ENCODE peak calls at places on chromosomes 11 and 22, in eight cellular contexts. T, Z, S, D, L, N, U and K are unnamed samples. For H3K4me1, the result is how much of the 10 kb centered on the place peaks cover.

GRCh38 chr22:27650572-27650971 is 151.0 kb downstream of the MN1 start:
- DNase-seq in T (no peak), Z (no peak), S (no peak), D (no peak), L (no peak), N (no peak), U (no peak), K (no peak)

GRCh38 chr11:82995754-82996398 is 75.8 kb downstream of the RAB30 start:
- DNase-seq in T (no peak), Z (no peak), S (no peak), D (no peak), L (no peak), N (peak), U (no peak), K (no peak)

GRCh38 chr11:43518407-43519165 is 159.9 kb downstream of the TTC17 start:
- DNase-seq in T (no peak), Z (no peak), S (no peak), D (no peak), L (no peak), N (no peak), U (no peak), K (no peak)

GRCh38 chr11:27497284-27497866 is 9.2 kb downstream of the LIN7C start:
- DNase-seq in T (no peak), Z (no peak), S (no peak), D (peak), L (no peak), N (peak), U (peak), K (no peak)

GRCh38 chr11:61141601-61142028 is 19.6 kb downstream of the VPS37C start:
- DNase-seq in T (no peak), Z (peak), S (no peak), D (no peak), L (peak), N (no peak), U (peak), K (peak)

GRCh38 chr22:40463017-40463631 is 92.7 kb downstream of the SGSM3 start:
- DNase-seq in T (no peak), Z (peak), S (no peak), D (no peak), L (no peak), N (no peak), U (no peak), K (no peak)

GRCh38 chr22:32801436-32802290 is at the start of gene TIMP3:
- DNase-seq in T (peak), Z (peak), S (no peak), D (peak), L (peak), N (peak), U (peak), K (peak)

GRCh38 chr11:113457784-113458183 is 17.4 kb downstream of the DRD2 start:
- DNase-seq in T (no peak), Z (peak), S (no peak), D (no peak), L (no peak), N (no peak), U (peak), K (no peak)

GRCh38 chr11:130189492-130190210 is 30.1 kb downstream of the ST14 start:
- DNase-seq in T (no peak), Z (peak), S (no peak), D (no peak), L (no peak), N (no peak), U (peak), K (no peak)

GRCh38 chr22:48663297-48663696 is 1164.4 kb downstream of the BRD1 start:
- DNase-seq in T (no peak), Z (no peak), S (no peak), D (no peak), L (no peak), N (no peak), U (peak), K (no peak)

GRCh38 chr11:8258771-8259170 is 4.9 kb downstream of the LMO1 start:
- DNase-seq in T (no peak), Z (no peak), S (no peak), D (no peak), L (no peak), N (peak), U (no peak), K (peak)

GRCh38 chr11:8913961-8914660 is 3.1 kb downstream of the AKIP1 start:
- DNase-seq in T (no peak), Z (peak), S (no peak), D (peak), L (no peak), N (peak), U (peak), K (no peak)

GRCh38 chr11:83676061-83676460 is 389.9 kb upstream of the CCDC90B start:
- DNase-seq in T (no peak), Z (no peak), S (no peak), D (no peak), L (no peak), N (no peak), U (no peak), K (no peak)

GRCh38 chr11:118849825-118850224 is 33.9 kb upstream of the CXCR5 start:
- DNase-seq in T (no peak), Z (no peak), S (no peak), D (no peak), L (no peak), N (no peak), U (no peak), K (no peak)

GRCh38 chr11:36213050-36213840 is 76.0 kb downstream of the COMMD9 start:
- DNase-seq in T (no peak), Z (no peak), S (no peak), D (no peak), L (no peak), N (no peak), U (no peak), K (no peak)

GRCh38 chr11:96167233-96167632 is 175.8 kb downstream of the MAML2 start:
- DNase-seq in T (no peak), Z (no peak), S (no peak), D (no peak), L (no peak), N (no peak), U (no peak), K (no peak)

GRCh38 chr22:48709453-48709852 is 1118.2 kb downstream of the BRD1 start:
- DNase-seq in T (peak), Z (no peak), S (no peak), D (no peak), L (no peak), N (no peak), U (no peak), K (no peak)

GRCh38 chr11:117992136-117992535 is 5.9 kb downstream of the IL10RA start:
- DNase-seq in T (no peak), Z (no peak), S (no peak), D (no peak), L (no peak), N (no peak), U (no peak), K (no peak)

GRCh38 chr11:130390071-130390758 is 38.2 kb downstream of the ADAMTS8 start:
- DNase-seq in T (no peak), Z (no peak), S (no peak), D (peak), L (no peak), N (peak), U (peak), K (no peak)

GRCh38 chr11:119028346-119029068 is 2.2 kb downstream of the SLC37A4 start:
- DNase-seq in T (no peak), Z (no peak), S (no peak), D (no peak), L (no peak), N (no peak), U (no peak), K (peak)

GRCh38 chr11:1744137-1744878 is 6.1 kb downstream of the IFITM10 start:
- DNase-seq in T (peak), Z (no peak), S (no peak), D (no peak), L (no peak), N (no peak), U (no peak), K (peak)

GRCh38 chr22:27597703-27598444 is 203.7 kb downstream of the MN1 start:
- DNase-seq in T (no peak), Z (no peak), S (no peak), D (no peak), L (no peak), N (peak), U (no peak), K (no peak)

GRCh38 chr22:37428649-37429586 is 1.6 kb upstream of the ELFN2 start:
- DNase-seq in T (peak), Z (peak), S (no peak), D (peak), L (peak), N (peak), U (peak), K (peak)

GRCh38 chr11:2076441-2076840 is 62.7 kb downstream of the IGF2 start:
- DNase-seq in T (no peak), Z (no peak), S (no peak), D (no peak), L (no peak), N (no peak), U (no peak), K (no peak)

GRCh38 chr11:122192634-122193245 is 76.7 kb upstream of the BLID start:
- DNase-seq in T (no peak), Z (no peak), S (no peak), D (no peak), L (no peak), N (peak), U (no peak), K (no peak)

GRCh38 chr22:17965538-17966402 is 58.6 kb downstream of the MICAL3 start:
- DNase-seq in T (no peak), Z (no peak), S (no peak), D (no peak), L (no peak), N (no peak), U (no peak), K (no peak)

GRCh38 chr11:1298695-1299492 is 10.5 kb downstream of the TOLLIP start:
- DNase-seq in T (peak), Z (peak), S (no peak), D (peak), L (peak), N (peak), U (peak), K (peak)

GRCh38 chr11:61647529-61647928 is 32.7 kb upstream of the DAGLA start:
- DNase-seq in T (no peak), Z (no peak), S (no peak), D (no peak), L (no peak), N (no peak), U (no peak), K (no peak)

GRCh38 chr11:78244546-78245315 is 56.0 kb downstream of the USP35 start:
- DNase-seq in T (no peak), Z (no peak), S (no peak), D (no peak), L (no peak), N (no peak), U (no peak), K (no peak)

GRCh38 chr11:46724088-46724487 is 5.1 kb downstream of the F2 start:
- DNase-seq in T (no peak), Z (no peak), S (no peak), D (no peak), L (no peak), N (no peak), U (no peak), K (peak)

GRCh38 chr11:86627776-86628455 is 44.5 kb downstream of the ME3 start:
- DNase-seq in T (peak), Z (no peak), S (no peak), D (no peak), L (no peak), N (no peak), U (no peak), K (no peak)

GRCh38 chr11:29282088-29282487 is 734.7 kb downstream of the KCNA4 start:
- DNase-seq in T (no peak), Z (no peak), S (no peak), D (no peak), L (no peak), N (peak), U (no peak), K (no peak)

GRCh38 chr11:285021-285893 is 3.7 kb upstream of the PGGHG start:
- DNase-seq in T (no peak), Z (no peak), S (no peak), D (no peak), L (no peak), N (no peak), U (no peak), K (no peak)

GRCh38 chr22:33274214-33274828 is 216.1 kb upstream of the SYN3 start:
- DNase-seq in T (no peak), Z (peak), S (peak), D (peak), L (no peak), N (no peak), U (peak), K (no peak)

GRCh38 chr11:109747839-109748238 is 325.8 kb downstream of the C11orf87 start:
- DNase-seq in T (no peak), Z (no peak), S (no peak), D (no peak), L (no peak), N (no peak), U (no peak), K (no peak)

GRCh38 chr11:125180413-125181305 is 16.1 kb downstream of the PKNOX2 start:
- DNase-seq in T (no peak), Z (no peak), S (no peak), D (no peak), L (no peak), N (peak), U (no peak), K (no peak)

GRCh38 chr22:49209452-49210195 is 618.0 kb downstream of the BRD1 start:
- DNase-seq in T (peak), Z (no peak), S (no peak), D (no peak), L (no peak), N (no peak), U (no peak), K (peak)

GRCh38 chr22:49862408-49862776 is 8.7 kb downstream of the ZBED4 start:
- DNase-seq in T (no peak), Z (no peak), S (no peak), D (no peak), L (no peak), N (no peak), U (no peak), K (no peak)

GRCh38 chr22:36727927-36728488 is 24.5 kb upstream of the CACNG2 start:
- DNase-seq in T (no peak), Z (no peak), S (no peak), D (no peak), L (no peak), N (no peak), U (no peak), K (no peak)

GRCh38 chr11:48066881-48067800 is 86.8 kb downstream of the PTPRJ start:
- DNase-seq in T (no peak), Z (no peak), S (no peak), D (no peak), L (no peak), N (no peak), U (no peak), K (no peak)
- H3K4me1 ChIP-seq in T (under half), Z (under half), S (under half), D (under half), L (under half), N (under half), U (under half), K (under half)

GRCh38 chr11:72410956-72411355 is 23.4 kb downstream of the CLPB start:
- DNase-seq in T (no peak), Z (no peak), S (no peak), D (no peak), L (no peak), N (no peak), U (no peak), K (no peak)
- H3K27ac ChIP-seq in T (no peak), Z (no peak), S (no peak), D (no peak), L (no peak), N (no peak), U (no peak), K (no peak)

GRCh38 chr11:116117326-116118137 is 613.3 kb upstream of the CADM1 start:
- DNase-seq in T (no peak), Z (no peak), S (no peak), D (no peak), L (no peak), N (no peak), U (no peak), K (no peak)
- H3K4me1 ChIP-seq in T (under half), Z (under half), S (under half), D (under half), L (under half), N (under half), U (under half), K (under half)

GRCh38 chr11:10371926-10372641 is 67.2 kb downstream of the ADM start:
- DNase-seq in T (no peak), Z (no peak), S (no peak), D (no peak), L (no peak), N (peak), U (no peak), K (no peak)

GRCh38 chr11:10374386-10374785 is 69.5 kb downstream of the ADM start:
- DNase-seq in T (no peak), Z (no peak), S (no peak), D (no peak), L (no peak), N (no peak), U (no peak), K (no peak)

GRCh38 chr11:10375280-10376048 is 70.6 kb downstream of the ADM start:
- DNase-seq in T (no peak), Z (no peak), S (no peak), D (no peak), L (no peak), N (peak), U (no peak), K (no peak)

GRCh38 chr11:10373929-10374328 is 69.1 kb downstream of the ADM start:
- DNase-seq in T (no peak), Z (no peak), S (no peak), D (no peak), L (no peak), N (no peak), U (no peak), K (no peak)

DNA sequence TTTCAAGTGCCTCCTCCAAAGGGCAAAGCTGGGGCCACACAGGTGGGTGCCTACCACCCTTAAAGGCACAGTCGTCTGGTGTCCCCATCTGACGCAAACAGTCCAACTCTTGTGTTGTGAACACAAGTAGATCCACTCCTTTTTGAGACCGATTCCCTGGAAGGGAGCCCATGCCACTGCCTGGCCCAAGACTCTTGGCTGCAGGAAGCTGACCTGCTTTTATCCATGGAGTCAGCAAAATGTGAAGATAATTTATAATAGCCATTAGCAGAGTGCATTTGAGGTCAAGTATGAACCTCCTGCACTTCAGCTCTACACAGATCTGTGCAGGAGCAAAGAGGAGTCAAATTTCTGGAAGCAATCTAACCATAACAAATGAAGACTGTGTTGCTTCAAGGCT is 68.5 kb downstream of the ADM start:
- DNase-seq in T (no peak), Z (no peak), S (no peak), D (no peak), L (no peak), N (peak), U (no peak), K (no peak)
- H3K27ac ChIP-seq in T (no peak), Z (no peak), S (no peak), D (no peak), L (no peak), N (no peak), U (no peak), K (no peak)

GRCh38 chr11:128688031-128688713 is 5.7 kb upstream of the FLI1 start:
- DNase-seq in T (no peak), Z (no peak), S (no peak), D (no peak), L (no peak), N (no peak), U (peak), K (no peak)
- H3K4me1 ChIP-seq in T (half or more), Z (under half), S (under half), D (under half), L (under half), N (under half), U (half or more), K (under half)

DNA sequence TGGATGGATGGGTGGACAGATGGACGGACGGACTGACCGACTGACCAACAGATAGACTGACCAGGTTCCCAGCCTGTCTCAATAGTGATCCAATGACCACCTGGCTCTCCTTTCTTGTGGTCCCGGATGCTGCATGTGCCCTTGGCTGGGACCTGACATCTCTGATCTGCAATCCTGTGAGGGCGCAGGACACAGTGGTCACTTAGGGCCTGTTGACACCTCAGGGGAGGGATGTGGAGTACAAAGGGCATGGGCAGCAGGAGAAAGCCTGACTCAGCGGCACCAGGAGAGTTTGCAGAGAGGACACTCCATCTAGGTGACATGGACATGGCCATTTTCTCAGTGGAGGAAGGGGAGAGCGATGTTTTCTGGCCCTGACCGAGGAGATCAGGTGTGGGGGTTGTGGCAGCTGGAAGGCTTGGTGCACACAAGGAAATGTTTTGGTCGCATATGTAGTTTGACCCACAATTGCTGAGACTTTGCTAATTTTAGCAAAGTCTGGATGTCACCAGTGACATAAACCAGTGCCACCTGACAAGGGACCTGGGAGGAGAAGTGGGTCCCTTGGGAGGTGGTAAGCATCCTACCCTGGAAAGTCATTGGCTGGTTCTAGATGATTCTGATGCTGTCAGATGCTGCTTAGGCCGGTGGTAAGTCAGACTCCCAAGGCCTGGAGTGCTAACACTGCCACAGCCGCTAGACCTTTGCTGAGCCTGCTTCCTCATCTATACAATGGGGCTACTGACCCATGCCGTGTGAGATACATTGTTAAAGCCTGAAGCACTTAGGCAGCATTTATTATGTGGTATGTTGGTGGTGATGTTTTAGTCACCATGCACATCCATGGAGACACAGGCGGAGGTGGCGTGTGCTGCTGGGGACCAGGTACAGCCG is 50.7 kb downstream of the CD82 start:
- DNase-seq in T (peak), Z (no peak), S (no peak), D (no peak), L (no peak), N (no peak), U (no peak), K (peak)
- H3K27ac ChIP-seq in T (no peak), Z (no peak), S (no peak), D (no peak), L (no peak), N (no peak), U (no peak), K (no peak)

GRCh38 chr11:65277878-65278277 is 16.1 kb downstream of the POLA2 start:
- DNase-seq in T (no peak), Z (no peak), S (no peak), D (no peak), L (no peak), N (no peak), U (no peak), K (no peak)
- H3K4me1 ChIP-seq in T (under half), Z (under half), S (under half), D (under half), L (under half), N (under half), U (under half), K (under half)

GRCh38 chr11:102911758-102912481 is 37.1 kb upstream of the MMP12 start:
- DNase-seq in T (no peak), Z (no peak), S (no peak), D (no peak), L (no peak), N (no peak), U (peak), K (no peak)
- H3K27ac ChIP-seq in T (no peak), Z (peak), S (no peak), D (no peak), L (no peak), N (no peak), U (no peak), K (no peak)